ENCODE peak calls at places on chromosomes 13 and 19, in four cellular contexts. I, K, S and H are unnamed samples.

GRCh38 chr13:113096745-113097305 is 8.8 kb upstream of the F7 start:
- ATAC-seq in I (no peak), K (no peak), S (no peak), H (peak)

GRCh38 chr19:45816236-45817009 is 1.3 kb upstream of the RSPH6A start:
- ATAC-seq in I (no peak), K (peak), S (no peak), H (no peak)

GRCh38 chr13:20814224-20814910 is 40.6 kb upstream of the EEF1AKMT1 start:
- ATAC-seq in I (no peak), K (no peak), S (peak), H (peak)

GRCh38 chr13:95707035-95707434 is 30.1 kb downstream of the DNAJC3 start:
- ATAC-seq in I (peak), K (no peak), S (no peak), H (no peak)

GRCh38 chr13:101098873-101099272 is 317.4 kb downstream of the NALCN start:
- ATAC-seq in I (no peak), K (no peak), S (no peak), H (no peak)

GRCh38 chr13:36712785-36713184 is 39.0 kb downstream of the SERTM1 start:
- ATAC-seq in I (no peak), K (no peak), S (peak), H (no peak)

GRCh38 chr13:50421457-50422130 is 406.4 kb downstream of the KCNRG start:
- ATAC-seq in I (no peak), K (no peak), S (no peak), H (no peak)

GRCh38 chr13:45895880-45896279 is 44.3 kb upstream of the SIAH3 start:
- ATAC-seq in I (no peak), K (no peak), S (no peak), H (no peak)

GRCh38 chr19:36686365-36687213 is 823 bp upstream of the ZNF567 start:
- ATAC-seq in I (no peak), K (peak), S (peak), H (peak)

GRCh38 chr13:26568132-26568815 is 10.8 kb downstream of the WASF3 start:
- ATAC-seq in I (no peak), K (peak), S (no peak), H (no peak)

GRCh38 chr13:40780822-40781401 is 8.5 kb upstream of the SLC25A15 start:
- ATAC-seq in I (no peak), K (peak), S (no peak), H (no peak)

GRCh38 chr13:90717451-90717936 is 630.0 kb upstream of the MIR17HG start:
- ATAC-seq in I (no peak), K (no peak), S (peak), H (no peak)

GRCh38 chr19:8498295-8498694 is 4.1 kb downstream of the PRAM1 start:
- ATAC-seq in I (no peak), K (no peak), S (no peak), H (no peak)

GRCh38 chr13:79187917-79188699 is 217.9 kb downstream of the RBM26 start:
- ATAC-seq in I (peak), K (no peak), S (no peak), H (no peak)

GRCh38 chr19:17286263-17286662 is 4.6 kb downstream of the ANKLE1 start:
- ATAC-seq in I (no peak), K (no peak), S (no peak), H (no peak)

GRCh38 chr13:20142019-20142926 is 18.6 kb downstream of the GJA3 start:
- ATAC-seq in I (no peak), K (no peak), S (peak), H (no peak)

GRCh38 chr19:46296722-46297431 is at the start of gene HIF3A:
- ATAC-seq in I (no peak), K (no peak), S (no peak), H (peak)

GRCh38 chr13:47945738-47946137 is 55.3 kb downstream of the SUCLA2 start:
- ATAC-seq in I (no peak), K (no peak), S (no peak), H (no peak)

GRCh38 chr19:55041627-55042343 is 3.7 kb upstream of the GP6 start:
- ATAC-seq in I (no peak), K (no peak), S (no peak), H (no peak)

DNA sequence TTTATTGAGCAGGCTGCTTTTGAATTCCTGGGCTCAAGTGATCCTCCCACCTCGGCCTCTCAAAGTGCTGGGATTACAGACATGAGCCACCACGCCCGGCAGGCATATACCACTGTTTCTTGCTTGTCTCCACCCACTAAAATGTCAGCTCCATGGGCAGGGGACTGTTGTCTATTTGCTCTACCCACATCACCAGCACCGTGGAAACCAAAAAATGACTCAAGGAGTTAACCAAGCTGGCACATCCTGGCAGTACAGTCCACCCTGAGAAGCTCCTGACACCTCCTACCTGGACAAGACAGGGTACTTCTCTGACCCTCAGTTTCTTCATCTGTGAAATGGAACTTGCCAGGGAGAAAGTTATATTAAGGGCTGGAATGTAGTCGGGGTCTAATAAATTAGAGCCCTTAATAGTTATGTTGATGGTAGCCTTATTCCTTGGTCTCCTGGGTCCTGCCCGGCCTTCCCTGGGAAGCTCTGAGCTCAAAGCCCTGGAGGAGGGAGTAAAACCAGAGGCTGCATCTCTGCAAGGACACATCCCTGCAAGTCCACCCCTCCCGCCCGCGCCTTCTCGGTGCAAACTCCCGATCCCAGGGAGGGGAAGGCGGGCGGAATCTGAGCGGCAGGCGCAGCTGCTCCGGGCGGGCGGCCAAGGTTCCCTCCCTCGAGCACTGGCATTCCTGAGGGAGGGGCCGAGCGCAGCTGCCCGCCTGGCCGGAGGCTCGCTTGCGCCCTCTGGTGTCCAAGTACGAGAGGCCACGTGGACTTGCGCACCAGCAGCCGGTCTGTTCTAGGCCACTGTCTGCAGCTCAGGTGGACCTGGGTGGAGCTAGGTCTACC is 14.1 kb downstream of the RDH8 start:
- ATAC-seq in I (peak), K (peak), S (peak), H (peak)
- TF ChIP-seq EP300 in I (no peak), K (no peak), S (no peak), H (no peak)

GRCh38 chr19:11560404-11560988 is 1.5 kb upstream of the ELOF1 start:
- ATAC-seq in I (peak), K (peak), S (peak), H (no peak)

GRCh38 chr19:11558881-11559828 is at the start of gene ELOF1:
- ATAC-seq in I (peak), K (peak), S (peak), H (peak)

GRCh38 chr19:11563530-11563929 is 4.5 kb upstream of the ELOF1 start:
- ATAC-seq in I (no peak), K (no peak), S (no peak), H (no peak)
- TF ChIP-seq EP300 in I (no peak), K (no peak), S (no peak), H (no peak)

GRCh38 chr13:110521946-110522345 is 39.6 kb downstream of the RAB20 start:
- ATAC-seq in I (no peak), K (no peak), S (no peak), H (no peak)
- TF ChIP-seq EP300 in I (no peak), K (no peak), S (no peak), H (no peak)

DNA sequence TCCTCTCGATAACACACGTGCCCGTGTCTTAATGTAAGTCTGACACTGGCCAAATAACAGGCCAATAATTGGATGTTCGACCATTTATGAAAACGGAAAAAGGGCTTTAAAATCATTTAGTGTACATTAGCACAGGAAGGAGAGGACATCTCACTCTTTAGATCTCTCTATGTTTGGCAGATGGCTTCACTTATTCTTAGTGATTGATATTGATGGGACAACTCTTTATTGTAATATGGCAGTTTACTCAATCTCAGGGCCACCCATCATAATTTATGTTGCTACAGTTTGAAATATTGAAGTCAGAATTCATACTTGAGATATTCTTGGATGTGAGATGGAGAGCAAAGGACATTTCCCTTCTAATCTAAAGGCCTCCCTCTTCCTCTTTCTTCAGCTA is 430.7 kb upstream of the ARGLU1 start:
- ATAC-seq in I (no peak), K (no peak), S (no peak), H (no peak)
- TF ChIP-seq EP300 in I (no peak), K (no peak), S (no peak), H (no peak)

GRCh38 chr19:50024719-50025021 is 502 bp downstream of the VRK3 start:
- ATAC-seq in I (peak), K (peak), S (no peak), H (no peak)

GRCh38 chr19:50026550-50026906 is 723 bp downstream of the ZNF473 start:
- ATAC-seq in I (no peak), K (no peak), S (no peak), H (no peak)

GRCh38 chr19:50022823-50023222 is 2.3 kb downstream of the VRK3 start:
- ATAC-seq in I (no peak), K (peak), S (no peak), H (no peak)

GRCh38 chr19:50025022-50025793 is at the start of gene VRK3:
- ATAC-seq in I (peak), K (peak), S (peak), H (peak)

GRCh38 chr19:50025794-50026549 is at the start of gene ZNF473:
- ATAC-seq in I (peak), K (peak), S (peak), H (peak)
- TF ChIP-seq EP300 in I (no peak), K (no peak), S (peak), H (no peak)

DNA sequence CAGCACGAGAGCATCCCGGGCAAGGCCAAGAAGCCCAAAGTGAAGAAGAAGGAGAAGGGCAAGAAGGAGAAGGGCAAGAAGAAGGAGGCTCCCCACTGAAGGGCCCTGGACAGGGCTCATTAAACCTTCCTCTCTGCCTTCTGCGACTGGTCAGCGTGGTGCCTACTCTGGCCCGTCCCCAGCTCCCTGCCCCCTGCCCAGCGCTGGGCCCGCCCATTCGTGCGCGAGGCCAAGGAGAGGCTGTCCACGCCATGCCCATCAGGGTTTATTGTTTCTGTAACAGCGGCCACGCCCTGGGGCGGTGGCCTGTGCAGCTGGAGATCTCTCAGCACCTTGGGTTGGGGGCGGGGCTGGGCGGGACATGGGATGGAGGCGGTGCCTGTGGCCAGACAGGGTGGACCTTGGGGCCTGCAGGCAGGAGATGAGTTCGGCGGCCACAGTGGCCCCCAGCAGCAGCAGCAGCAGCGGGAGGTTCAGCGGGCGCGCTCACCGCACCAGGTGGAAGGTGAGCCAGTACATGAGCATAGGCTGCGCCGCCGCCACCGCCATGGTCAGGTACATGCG is 897 bp downstream of the C19orf33 start:
- ATAC-seq in I (no peak), K (peak), S (peak), H (peak)
- TF ChIP-seq EP300 in I (no peak), K (no peak), S (no peak), H (no peak)

DNA sequence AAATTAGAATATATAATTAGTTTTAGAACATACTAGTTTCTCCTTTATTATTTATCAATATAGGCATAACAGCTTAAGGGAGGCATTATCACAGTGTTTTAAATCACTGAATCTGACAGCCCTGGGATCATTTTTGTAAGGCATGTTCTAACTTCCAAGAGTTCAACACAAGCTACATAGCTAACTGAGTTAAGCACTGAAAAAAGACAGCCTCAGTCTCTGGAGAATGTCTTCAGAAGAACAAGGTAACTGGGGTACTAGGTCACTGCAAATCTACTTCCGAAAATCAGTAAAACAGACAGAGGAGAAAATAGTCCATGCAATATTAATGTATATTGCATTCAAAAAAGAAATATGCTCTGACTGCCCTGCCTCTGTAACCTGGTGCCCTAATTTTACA is 502.1 kb downstream of the RFC3 start:
- ATAC-seq in I (no peak), K (no peak), S (no peak), H (no peak)
- TF ChIP-seq EP300 in I (no peak), K (no peak), S (no peak), H (no peak)

GRCh38 chr19:50835103-50835784 is 1.9 kb upstream of the KLK15 start:
- ATAC-seq in I (peak), K (peak), S (peak), H (peak)

GRCh38 chr19:50837300-50837699 is 3.9 kb upstream of the KLK15 start:
- ATAC-seq in I (no peak), K (no peak), S (no peak), H (no peak)

GRCh38 chr19:50833802-50834167 is 411 bp upstream of the KLK15 start:
- ATAC-seq in I (no peak), K (no peak), S (no peak), H (no peak)

GRCh38 chr19:50836543-50837195 is 3.3 kb upstream of the KLK15 start:
- ATAC-seq in I (no peak), K (peak), S (no peak), H (no peak)

GRCh38 chr19:50835785-50836542 is 2.6 kb upstream of the KLK15 start:
- ATAC-seq in I (peak), K (peak), S (peak), H (peak)
- TF ChIP-seq EP300 in I (no peak), K (no peak), S (no peak), H (no peak)